ENCODE peak calls at places on chromosome 17, in six cellular contexts. P is K562, Z is H1, D is HCT116, H is GM12878, M is HepG2. W is an unnamed sample. For H3K4me1, the result is how much of the 10 kb centered on the place peaks cover.

GRCh38 chr17:82212331-82213250 is at the start of gene CCDC57:
- DNase-seq in P (peak), Z (peak), D (no peak), H (no peak), M (peak), W (no peak)

GRCh38 chr17:73625975-73626706 is 18.1 kb downstream of the SDK2 start:
- DNase-seq in P (no peak), Z (no peak), D (no peak), H (no peak), M (no peak), W (no peak)

GRCh38 chr17:41917957-41918391 is 777 bp downstream of the ACLY start:
- DNase-seq in P (peak), Z (peak), D (no peak), H (no peak), M (no peak), W (no peak)

GRCh38 chr17:42804918-42805367 is 6.3 kb downstream of the CNTD1 start:
- DNase-seq in P (no peak), Z (no peak), D (no peak), H (no peak), M (peak), W (no peak)

GRCh38 chr17:75508122-75508719 is 7.1 kb downstream of the CASKIN2 start:
- DNase-seq in P (no peak), Z (no peak), D (no peak), H (no peak), M (no peak), W (no peak)

GRCh38 chr17:49401971-49402491 is 12.7 kb downstream of the PHB1 start:
- DNase-seq in P (no peak), Z (no peak), D (no peak), H (no peak), M (no peak), W (no peak)

GRCh38 chr17:73657473-73658116 is 13.3 kb upstream of the SDK2 start:
- DNase-seq in P (peak), Z (peak), D (peak), H (no peak), M (peak), W (peak)

GRCh38 chr17:73801455-73802100 is 157.3 kb upstream of the SDK2 start:
- DNase-seq in P (no peak), Z (no peak), D (no peak), H (no peak), M (no peak), W (no peak)

GRCh38 chr17:74309902-74310301 is 16.1 kb upstream of the KIF19 start:
- DNase-seq in P (no peak), Z (no peak), D (no peak), H (no peak), M (no peak), W (no peak)

GRCh38 chr17:27049104-27049784 is 244.7 kb upstream of the WSB1 start:
- DNase-seq in P (no peak), Z (no peak), D (no peak), H (no peak), M (no peak), W (no peak)

GRCh38 chr17:7409716-7410115 is 2.1 kb downstream of the NLGN2 start:
- DNase-seq in P (no peak), Z (no peak), D (no peak), H (no peak), M (no peak), W (no peak)

GRCh38 chr17:80084773-80085172 is 16.6 kb upstream of the GAA start:
- DNase-seq in P (no peak), Z (no peak), D (no peak), H (no peak), M (no peak), W (no peak)

GRCh38 chr17:41635121-41636097 is 11.0 kb upstream of the KRT17 start:
- DNase-seq in P (no peak), Z (no peak), D (no peak), H (no peak), M (no peak), W (no peak)

GRCh38 chr17:57394375-57394774 is 138.1 kb downstream of the MSI2 start:
- DNase-seq in P (no peak), Z (no peak), D (no peak), H (no peak), M (no peak), W (no peak)

GRCh38 chr17:66300956-66301355 is 1.5 kb upstream of the PRKCA start:
- DNase-seq in P (no peak), Z (no peak), D (no peak), H (no peak), M (no peak), W (no peak)

GRCh38 chr17:48541574-48542113 is 3.3 kb downstream of the HOXB2 start:
- DNase-seq in P (peak), Z (peak), D (no peak), H (no peak), M (no peak), W (no peak)

GRCh38 chr17:67884766-67885165 is 59.5 kb downstream of the BPTF start:
- DNase-seq in P (no peak), Z (no peak), D (no peak), H (no peak), M (no peak), W (no peak)

GRCh38 chr17:76166168-76166567 is 25.1 kb upstream of the FOXJ1 start:
- DNase-seq in P (no peak), Z (no peak), D (no peak), H (no peak), M (no peak), W (no peak)

GRCh38 chr17:62822080-62822904 is 14.2 kb upstream of the MARCHF10 start:
- DNase-seq in P (no peak), Z (no peak), D (no peak), H (no peak), M (peak), W (no peak)

GRCh38 chr17:16288860-16289571 is 64.3 kb downstream of the CENPV start:
- DNase-seq in P (no peak), Z (no peak), D (no peak), H (no peak), M (peak), W (no peak)

GRCh38 chr17:50675627-50676026 is 32.1 kb downstream of the ANKRD40 start:
- DNase-seq in P (no peak), Z (no peak), D (no peak), H (no peak), M (no peak), W (no peak)

GRCh38 chr17:44541884-44542581 is 15.3 kb upstream of the FZD2 start:
- DNase-seq in P (no peak), Z (peak), D (no peak), H (no peak), M (no peak), W (no peak)

GRCh38 chr17:44543213-44543904 is 13.9 kb upstream of the FZD2 start:
- DNase-seq in P (no peak), Z (peak), D (no peak), H (no peak), M (peak), W (peak)

GRCh38 chr17:44540246-44541084 is 16.8 kb upstream of the FZD2 start:
- DNase-seq in P (no peak), Z (no peak), D (no peak), H (no peak), M (no peak), W (no peak)

GRCh38 chr17:44546711-44547606 is 10.3 kb upstream of the FZD2 start:
- DNase-seq in P (peak), Z (no peak), D (no peak), H (no peak), M (no peak), W (no peak)

DNA sequence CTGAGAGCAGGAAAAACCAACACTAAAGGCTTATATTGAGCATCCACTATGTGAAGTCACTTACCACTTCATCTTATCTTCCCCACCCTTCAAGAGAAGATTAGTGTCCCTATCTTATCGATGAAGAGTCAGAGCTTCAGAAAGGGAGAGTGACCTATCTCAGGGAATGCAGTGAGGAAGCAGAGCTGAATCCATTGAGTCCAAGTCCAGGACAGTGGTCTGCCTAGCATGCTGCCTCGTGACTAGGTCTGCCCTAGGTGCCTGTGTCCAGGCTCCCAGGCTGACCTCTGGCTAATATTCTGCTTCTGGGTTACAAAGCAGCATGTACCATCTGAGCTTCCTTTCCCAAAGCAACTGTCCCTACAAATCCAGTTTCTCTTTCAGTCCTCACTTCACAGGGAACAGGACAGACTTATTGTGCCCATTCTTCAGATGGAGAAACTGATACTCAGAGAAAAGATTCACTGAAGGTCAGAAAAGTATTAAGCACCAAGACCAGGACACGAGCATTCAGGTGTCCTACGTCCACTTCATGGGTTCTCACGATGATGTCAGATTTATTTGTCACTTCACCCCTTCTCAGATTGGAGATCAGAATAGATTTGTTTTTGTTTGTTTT is 13.3 kb upstream of the FZD2 start:
- DNase-seq in P (peak), Z (no peak), D (no peak), H (no peak), M (no peak), W (no peak)
- H3K4me1 ChIP-seq in P (under half), Z (under half), D (under half), H (under half), M (under half), W (under half)

DNA sequence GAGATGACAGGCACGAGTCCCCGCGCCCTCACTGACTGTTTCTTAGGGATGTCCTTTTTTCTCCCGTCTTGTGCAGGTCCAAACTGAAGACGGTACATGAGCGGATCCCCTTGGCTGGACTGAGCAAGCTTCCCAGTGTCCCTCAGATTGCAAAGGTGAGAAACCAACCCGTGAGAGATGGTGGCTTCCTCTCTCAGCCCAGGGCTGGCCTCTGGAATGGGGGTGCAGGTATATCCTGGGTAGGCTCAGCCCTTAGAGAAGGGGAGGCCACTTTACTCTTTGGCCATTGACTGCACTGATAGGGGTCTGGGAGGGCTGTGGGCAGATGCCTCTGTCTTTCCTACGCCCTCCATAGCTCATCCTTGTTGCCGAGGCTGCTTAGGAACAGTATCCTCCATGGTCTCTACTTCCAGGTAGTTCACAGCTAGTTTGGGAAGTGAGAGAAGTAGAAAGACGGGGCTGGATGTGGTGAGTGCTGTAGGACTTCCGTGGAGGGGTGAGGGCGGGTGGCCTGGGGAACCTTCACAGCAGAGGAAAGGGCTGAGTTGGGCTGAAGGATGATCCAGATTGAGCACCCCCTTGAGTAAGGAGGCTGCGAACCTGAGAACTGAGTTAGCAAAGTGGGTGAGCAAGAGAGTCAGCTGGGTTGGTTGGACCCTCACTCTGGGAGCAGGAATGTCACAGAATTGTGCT is 83.0 kb downstream of the OR1D5 start:
- DNase-seq in P (no peak), Z (no peak), D (no peak), H (no peak), M (no peak), W (no peak)
- TF ChIP-seq ZNF274 in P (no peak), Z (no peak), D (no peak), H (no peak), M (no peak), W (no peak)

DNA sequence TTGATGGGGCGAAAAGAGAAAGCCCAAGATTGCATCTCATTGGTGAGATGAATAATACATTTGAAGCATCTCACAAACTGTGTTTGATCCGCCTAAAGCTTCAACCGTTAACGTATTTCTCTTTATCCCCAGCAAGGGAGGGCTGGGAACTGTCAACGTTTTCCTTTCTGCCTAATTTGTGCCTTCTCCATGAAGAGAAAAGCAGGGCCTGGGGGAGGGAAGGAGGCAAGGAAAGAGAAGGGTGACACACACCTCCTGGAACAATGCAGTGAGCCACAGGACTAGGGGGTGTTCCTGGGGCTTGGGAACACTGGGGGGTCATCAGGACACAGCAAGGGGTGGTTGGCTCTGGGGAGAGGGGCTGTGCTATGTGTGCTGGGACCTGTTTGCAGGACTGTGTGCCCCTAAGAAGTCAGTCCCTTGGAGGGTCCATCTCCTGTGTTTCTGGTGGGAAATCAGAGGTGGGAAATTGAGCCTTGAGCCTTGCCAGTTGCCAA is 18.4 kb upstream of the PIPOX start:
- DNase-seq in P (no peak), Z (no peak), D (no peak), H (no peak), M (no peak), W (no peak)
- H3K4me1 ChIP-seq in P (under half), Z (under half), D (under half), H (under half), M (under half), W (under half)

GRCh38 chr17:64226132-64226531 is 36.9 kb downstream of the TEX2 start:
- DNase-seq in P (no peak), Z (no peak), D (no peak), H (no peak), M (no peak), W (no peak)
- TF ChIP-seq ZNF274 in P (no peak), Z (no peak), D (no peak), H (no peak), M (no peak), W (no peak)

GRCh38 chr17:38896373-38896954 is 26.6 kb downstream of the LASP1 start:
- DNase-seq in P (no peak), Z (no peak), D (no peak), H (no peak), M (no peak), W (no peak)
- H3K4me1 ChIP-seq in P (half or more), Z (under half), D (under half), H (under half), M (under half), W (under half)

GRCh38 chr17:17751489-17751995 is 70.3 kb downstream of the RAI1 start:
- DNase-seq in P (peak), Z (no peak), D (no peak), H (no peak), M (no peak), W (no peak)
- TF ChIP-seq ZNF274 in P (no peak), Z (no peak), D (no peak), H (no peak), M (no peak), W (no peak)

GRCh38 chr17:12911241-12911640 is 106.6 kb downstream of the ELAC2 start:
- DNase-seq in P (no peak), Z (no peak), D (no peak), H (no peak), M (no peak), W (no peak)

GRCh38 chr17:12909046-12909445 is 108.8 kb downstream of the ELAC2 start:
- DNase-seq in P (no peak), Z (no peak), D (no peak), H (peak), M (no peak), W (no peak)

GRCh38 chr17:12907477-12907876 is 110.3 kb downstream of the ELAC2 start:
- DNase-seq in P (no peak), Z (no peak), D (no peak), H (no peak), M (no peak), W (no peak)

DNA sequence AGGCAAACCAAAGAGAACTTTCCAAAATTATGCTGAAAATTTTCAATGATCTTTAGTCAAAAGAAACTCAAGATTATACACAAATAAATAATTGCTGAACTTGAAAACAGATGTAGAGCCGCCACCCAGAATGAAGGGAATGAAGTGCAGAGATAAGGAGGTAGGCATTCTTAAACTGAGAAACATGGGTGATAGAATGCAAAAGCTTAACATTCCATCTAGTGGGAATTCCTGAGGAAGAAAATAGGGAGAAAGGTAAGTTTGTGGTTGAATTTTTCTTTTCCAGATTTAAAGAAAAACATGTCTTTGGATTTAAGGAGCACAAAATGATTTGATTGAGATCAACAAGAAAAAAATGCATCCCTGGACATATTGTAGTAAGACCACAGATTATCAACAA is 108.3 kb downstream of the ELAC2 start:
- DNase-seq in P (no peak), Z (no peak), D (no peak), H (no peak), M (no peak), W (no peak)
- H3K4me1 ChIP-seq in P (under half), Z (under half), D (under half), H (under half), M (under half), W (under half)

GRCh38 chr17:78019367-78019975 is 61.0 kb downstream of the TNRC6C start:
- DNase-seq in P (peak), Z (no peak), D (peak), H (peak), M (peak), W (peak)
- TF ChIP-seq ZNF274 in P (no peak), Z (no peak), D (no peak), H (no peak), M (no peak), W (no peak)

DNA sequence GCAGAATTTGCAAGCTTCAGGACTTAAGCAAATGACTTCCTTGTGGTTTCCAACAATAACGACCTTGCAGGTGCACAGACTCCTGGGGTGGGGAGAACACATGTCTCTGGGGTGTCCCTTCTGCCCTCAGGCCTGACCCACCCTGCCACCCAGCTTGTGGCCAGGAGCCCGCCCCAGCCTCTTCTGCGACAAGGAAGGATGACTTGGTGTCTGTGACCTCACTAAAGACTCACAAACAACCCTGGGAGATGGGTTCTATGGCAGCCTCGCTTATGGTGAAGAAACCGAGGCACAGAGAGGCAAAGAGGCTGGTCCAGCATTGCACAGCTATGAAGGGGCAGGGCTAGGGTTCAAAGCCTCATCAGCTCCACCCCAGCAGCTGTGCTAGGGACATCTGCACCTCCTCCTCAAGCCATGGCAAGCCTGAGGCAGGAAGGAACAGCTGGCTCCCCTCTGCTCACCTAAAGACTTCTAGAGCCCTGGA is 2.6 kb downstream of the ATP2A3 start:
- DNase-seq in P (no peak), Z (no peak), D (no peak), H (peak), M (no peak), W (no peak)
- H3K4me1 ChIP-seq in P (half or more), Z (under half), D (under half), H (under half), M (under half), W (under half)

W was measured in NT2/D1.